ENCODE peak calls at places on chromosome 9, in nine cellular contexts. One of them, this sample, is unnamed.

GRCh38 chr9:9142001-9142400 is 1342.4 kb upstream of the DMAC1 start:
- DNase-seq in activated CD4-positive, alpha-beta T cell treated with anti-CD3 and anti-CD28 coated beads for 24 hours: no peak
- DNase-seq in NCI-H1417: peak; percentile 52
- DNase-seq in PC-9: no peak
- DNase-seq in ACHN: no peak
- DNase-seq in hippocampal formation: peak; percentile 13
- DNase-seq in NAMALWA: no peak
- DNase-seq in activated CD4-positive, alpha-beta memory T cell treated with anti-CD3 and anti-CD28 coated beads for 36 hours: no peak
- DNase-seq in tibial nerve: no peak
- DNase-seq in this sample: no peak

GRCh38 chr9:72428329-72428728 is 63.3 kb upstream of the ZFAND5 start:
- DNase-seq in activated CD4-positive, alpha-beta T cell treated with anti-CD3 and anti-CD28 coated beads for 24 hours: no peak
- DNase-seq in NCI-H1417: no peak
- DNase-seq in PC-9: no peak
- DNase-seq in ACHN: no peak
- DNase-seq in hippocampal formation: no peak
- DNase-seq in NAMALWA: no peak
- DNase-seq in activated CD4-positive, alpha-beta memory T cell treated with anti-CD3 and anti-CD28 coated beads for 36 hours: no peak
- DNase-seq in tibial nerve: no peak
- DNase-seq in this sample: no peak

GRCh38 chr9:2066312-2067273 is 51.4 kb downstream of the SMARCA2 start:
- DNase-seq in activated CD4-positive, alpha-beta T cell treated with anti-CD3 and anti-CD28 coated beads for 24 hours: no peak
- DNase-seq in NCI-H1417: no peak
- DNase-seq in PC-9: no peak
- DNase-seq in ACHN: peak; percentile 63
- DNase-seq in hippocampal formation: no peak
- DNase-seq in NAMALWA: peak; percentile 6
- DNase-seq in activated CD4-positive, alpha-beta memory T cell treated with anti-CD3 and anti-CD28 coated beads for 36 hours: no peak
- DNase-seq in tibial nerve: no peak
- DNase-seq in this sample: no peak

GRCh38 chr9:19028835-19029451 is 4.1 kb downstream of the SAXO1 start:
- DNase-seq in activated CD4-positive, alpha-beta T cell treated with anti-CD3 and anti-CD28 coated beads for 24 hours: no peak
- DNase-seq in NCI-H1417: peak; percentile 65
- DNase-seq in PC-9: peak; percentile 36
- DNase-seq in ACHN: peak; percentile 62
- DNase-seq in hippocampal formation: peak; percentile 70
- DNase-seq in NAMALWA: peak; percentile 72
- DNase-seq in activated CD4-positive, alpha-beta memory T cell treated with anti-CD3 and anti-CD28 coated beads for 36 hours: peak; percentile 25
- DNase-seq in tibial nerve: peak; percentile 45
- DNase-seq in this sample: no peak

GRCh38 chr9:129640086-129640870 is 1.7 kb downstream of the ASB6 start:
- DNase-seq in activated CD4-positive, alpha-beta T cell treated with anti-CD3 and anti-CD28 coated beads for 24 hours: no peak
- DNase-seq in NCI-H1417: no peak
- DNase-seq in PC-9: no peak
- DNase-seq in ACHN: no peak
- DNase-seq in hippocampal formation: no peak
- DNase-seq in NAMALWA: no peak
- DNase-seq in activated CD4-positive, alpha-beta memory T cell treated with anti-CD3 and anti-CD28 coated beads for 36 hours: no peak
- DNase-seq in tibial nerve: no peak
- DNase-seq in this sample: no peak

GRCh38 chr9:119343161-119343720 is 26.0 kb downstream of the BRINP1 start:
- DNase-seq in activated CD4-positive, alpha-beta T cell treated with anti-CD3 and anti-CD28 coated beads for 24 hours: no peak
- DNase-seq in NCI-H1417: no peak
- DNase-seq in PC-9: no peak
- DNase-seq in ACHN: no peak
- DNase-seq in hippocampal formation: no peak
- DNase-seq in NAMALWA: no peak
- DNase-seq in activated CD4-positive, alpha-beta memory T cell treated with anti-CD3 and anti-CD28 coated beads for 36 hours: no peak
- DNase-seq in tibial nerve: no peak
- DNase-seq in this sample: no peak

GRCh38 chr9:87324613-87325194 is 173.0 kb upstream of the DAPK1 start:
- DNase-seq in activated CD4-positive, alpha-beta T cell treated with anti-CD3 and anti-CD28 coated beads for 24 hours: no peak
- DNase-seq in NCI-H1417: peak; percentile 16
- DNase-seq in PC-9: peak; percentile 43
- DNase-seq in ACHN: peak; percentile 46
- DNase-seq in hippocampal formation: peak; percentile 45
- DNase-seq in NAMALWA: peak; percentile 71
- DNase-seq in activated CD4-positive, alpha-beta memory T cell treated with anti-CD3 and anti-CD28 coated beads for 36 hours: no peak
- DNase-seq in tibial nerve: peak; percentile 50
- DNase-seq in this sample: no peak

GRCh38 chr9:7910426-7911015 is 110.9 kb upstream of the DMAC1 start:
- DNase-seq in activated CD4-positive, alpha-beta T cell treated with anti-CD3 and anti-CD28 coated beads for 24 hours: no peak
- DNase-seq in NCI-H1417: no peak
- DNase-seq in PC-9: no peak
- DNase-seq in ACHN: no peak
- DNase-seq in hippocampal formation: peak; percentile 42
- DNase-seq in NAMALWA: no peak
- DNase-seq in activated CD4-positive, alpha-beta memory T cell treated with anti-CD3 and anti-CD28 coated beads for 36 hours: no peak
- DNase-seq in tibial nerve: no peak
- DNase-seq in this sample: no peak

GRCh38 chr9:81776390-81776789 is 87.0 kb upstream of the TLE1 start:
- DNase-seq in activated CD4-positive, alpha-beta T cell treated with anti-CD3 and anti-CD28 coated beads for 24 hours: no peak
- DNase-seq in NCI-H1417: no peak
- DNase-seq in PC-9: no peak
- DNase-seq in ACHN: no peak
- DNase-seq in hippocampal formation: no peak
- DNase-seq in NAMALWA: no peak
- DNase-seq in activated CD4-positive, alpha-beta memory T cell treated with anti-CD3 and anti-CD28 coated beads for 36 hours: no peak
- DNase-seq in tibial nerve: no peak
- DNase-seq in this sample: no peak